ENCODE peak calls at places on chromosomes 6 and 20, in five cellular contexts. W, Q, E, Z and Y are unnamed samples.

GRCh38 chr6:118212451-118213173 is 305.5 kb downstream of the SLC35F1 start:
- DNase-seq in W (no peak), Z (no peak), E (no peak), Q (no peak), Y (no peak)

GRCh38 chr20:12019677-12020076 is 102.0 kb downstream of the BTBD3 start:
- DNase-seq in E (no peak), W (no peak), Z (no peak), Q (no peak), Y (no peak)

GRCh38 chr6:136826216-136826615 is 3.8 kb downstream of the PEX7 start:
- DNase-seq in E (no peak), Z (no peak), W (no peak), Q (no peak), Y (no peak)

GRCh38 chr6:144776031-144776819 is 491.1 kb downstream of the UTRN start:
- DNase-seq in E (no peak), Q (no peak), W (no peak), Z (no peak), Y (no peak)

GRCh38 chr6:139538366-139538765 is 163.9 kb upstream of the CITED2 start:
- DNase-seq in W (no peak), Z (no peak), Q (no peak), E (no peak), Y (peak)

GRCh38 chr20:5168582-5169396 is 42.0 kb downstream of the CDS2 start:
- DNase-seq in E (no peak), Z (peak), Q (peak), W (no peak), Y (peak)

GRCh38 chr6:77470983-77471382 is 7.7 kb upstream of the HTR1B start:
- DNase-seq in E (no peak), W (no peak), Z (no peak), Q (no peak), Y (no peak)

GRCh38 chr6:163240556-163240955 is 174.0 kb upstream of the QKI start:
- DNase-seq in E (no peak), Z (no peak), W (no peak), Q (no peak), Y (no peak)

GRCh38 chr20:15627089-15627488 is 946.2 kb downstream of the KIF16B start:
- DNase-seq in Q (no peak), E (no peak), Z (no peak), W (no peak), Y (no peak)

GRCh38 chr6:47057830-47058540 is 15.9 kb upstream of the ADGRF1 start:
- DNase-seq in E (no peak), Q (no peak), W (no peak), Z (no peak), Y (peak)

GRCh38 chr6:27238010-27238983 is 9.2 kb upstream of the PRSS16 start:
- DNase-seq in Q (peak), W (no peak), Z (no peak), E (no peak), Y (no peak)

GRCh38 chr6:139152088-139152891 is 17.4 kb downstream of the HECA start:
- DNase-seq in Z (peak), E (no peak), Q (no peak), W (no peak), Y (peak)

GRCh38 chr6:134256862-134257261 is 61.0 kb downstream of the SGK1 start:
- DNase-seq in W (no peak), E (no peak), Q (peak), Z (no peak), Y (no peak)

GRCh38 chr6:81075974-81076373 is 676.5 kb downstream of the TENT5A start:
- DNase-seq in W (peak), Z (peak), E (no peak), Q (peak), Y (peak)

GRCh38 chr20:60510356-60510755 is 552.1 kb downstream of the CDH26 start:
- DNase-seq in W (no peak), E (no peak), Q (no peak), Z (no peak), Y (no peak)

GRCh38 chr6:63527658-63528514 is 44.4 kb upstream of the LOC128125822 start:
- DNase-seq in Q (no peak), E (no peak), W (no peak), Z (peak), Y (peak)

GRCh38 chr6:57421503-57421902 is 104.1 kb downstream of the PRIM2 start:
- DNase-seq in Q (no peak), Z (no peak), W (no peak), E (no peak), Y (no peak)

GRCh38 chr6:18148304-18149025 is 6.4 kb downstream of the TPMT start:
- DNase-seq in Z (peak), E (no peak), W (no peak), Q (no peak), Y (peak)

GRCh38 chr6:38179300-38179699 is 359.8 kb downstream of the ZFAND3 start:
- DNase-seq in E (no peak), Z (no peak), W (no peak), Q (peak), Y (no peak)

GRCh38 chr6:166424431-166424830 is 41.7 kb upstream of the MPC1 start:
- DNase-seq in Z (no peak), W (no peak), Q (no peak), E (no peak), Y (no peak)

GRCh38 chr6:144087789-144088426 is 7.5 kb downstream of the SF3B5 start:
- DNase-seq in Z (no peak), W (no peak), Q (no peak), E (no peak), Y (no peak)

GRCh38 chr6:137637161-137637560 is 143.0 kb upstream of the OLIG3 start:
- DNase-seq in Z (peak), Q (no peak), W (no peak), E (no peak), Y (peak)

GRCh38 chr20:33871362-33871761 is 60.2 kb downstream of the CHMP4B start:
- DNase-seq in E (no peak), Z (peak), W (no peak), Q (no peak), Y (no peak)

GRCh38 chr20:10541668-10542411 is 106.7 kb downstream of the SLX4IP start:
- DNase-seq in Q (no peak), E (no peak), Z (no peak), W (no peak), Y (no peak)

GRCh38 chr20:41411458-41411857 is 44.8 kb upstream of the EMILIN3 start:
- DNase-seq in E (no peak), W (no peak), Z (peak), Q (no peak), Y (peak)

GRCh38 chr6:27318973-27319372 is 6.9 kb upstream of the POM121L2 start:
- DNase-seq in Z (no peak), E (no peak), Q (no peak), W (no peak), Y (no peak)

GRCh38 chr20:38208088-38208487 is 43.0 kb upstream of the TGM2 start:
- DNase-seq in Q (no peak), W (no peak), Z (no peak), E (no peak), Y (no peak)

GRCh38 chr20:673606-674005 is 2.0 kb downstream of the SCRT2 start:
- DNase-seq in E (no peak), W (no peak), Z (no peak), Q (no peak), Y (no peak)

DNA sequence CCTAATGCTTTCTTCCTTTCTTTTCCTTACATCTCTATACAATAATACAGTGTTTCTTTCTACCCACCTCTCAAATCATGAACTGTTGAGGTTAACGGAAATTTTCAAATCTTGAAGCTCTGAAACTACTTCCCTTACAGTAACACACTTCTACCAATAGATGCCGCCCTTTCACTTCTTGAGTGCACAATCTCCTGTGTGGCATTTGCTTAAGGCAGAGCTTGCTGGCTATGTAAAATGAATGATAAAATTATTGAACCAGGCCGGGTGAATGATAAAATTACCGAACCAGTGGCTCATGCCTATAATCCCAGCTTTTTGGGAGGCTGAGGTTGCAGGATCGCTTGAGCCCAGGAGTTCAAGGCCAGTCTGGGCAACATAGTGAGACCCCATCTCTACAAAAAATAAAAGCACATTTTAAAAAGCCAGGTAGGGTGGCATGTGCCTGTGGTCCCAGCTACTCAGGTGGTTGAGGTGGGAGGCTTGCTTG is 56.8 kb downstream of the KCNS1 start:
- DNase-seq in E (peak), Q (peak), W (peak), Z (peak), Y (peak)
- H3K14ac ChIP-seq in E (no peak), Q (no peak), W (no peak), Z (no peak), Y (no peak)

GRCh38 chr20:31712564-31713311 is 9.9 kb downstream of the BCL2L1 start:
- DNase-seq in E (peak), Q (peak), Z (peak), W (peak), Y (peak)
- H3K4ac ChIP-seq in E (peak), Q (no peak), Z (peak), W (no peak), Y (peak)

GRCh38 chr6:44237813-44238433 is 9.0 kb upstream of the HSP90AB1 start:
- DNase-seq in Q (peak), Z (peak), W (no peak), E (no peak), Y (peak)
- H3K14ac ChIP-seq in Q (no peak), Z (peak), W (peak), E (no peak), Y (no peak)

GRCh38 chr6:34663887-34664269 is 32.7 kb downstream of the ILRUN start:
- DNase-seq in W (no peak), Z (peak), E (no peak), Q (no peak), Y (peak)
- H3K4ac ChIP-seq in W (no peak), Z (peak), E (no peak), Q (no peak), Y (no peak)

GRCh38 chr20:4071177-4071723 is 55.9 kb upstream of the RNF24 start:
- DNase-seq in W (no peak), E (no peak), Q (no peak), Z (no peak), Y (no peak)

GRCh38 chr20:4076671-4077070 is 61.3 kb upstream of the RNF24 start:
- DNase-seq in Z (peak), E (no peak), Q (no peak), W (no peak), Y (peak)

GRCh38 chr20:4073852-4074741 is 58.7 kb upstream of the RNF24 start:
- DNase-seq in Z (no peak), Q (no peak), W (no peak), E (no peak), Y (no peak)

GRCh38 chr20:4076033-4076432 is 60.7 kb upstream of the RNF24 start:
- DNase-seq in Z (peak), E (no peak), W (no peak), Q (no peak), Y (no peak)

DNA sequence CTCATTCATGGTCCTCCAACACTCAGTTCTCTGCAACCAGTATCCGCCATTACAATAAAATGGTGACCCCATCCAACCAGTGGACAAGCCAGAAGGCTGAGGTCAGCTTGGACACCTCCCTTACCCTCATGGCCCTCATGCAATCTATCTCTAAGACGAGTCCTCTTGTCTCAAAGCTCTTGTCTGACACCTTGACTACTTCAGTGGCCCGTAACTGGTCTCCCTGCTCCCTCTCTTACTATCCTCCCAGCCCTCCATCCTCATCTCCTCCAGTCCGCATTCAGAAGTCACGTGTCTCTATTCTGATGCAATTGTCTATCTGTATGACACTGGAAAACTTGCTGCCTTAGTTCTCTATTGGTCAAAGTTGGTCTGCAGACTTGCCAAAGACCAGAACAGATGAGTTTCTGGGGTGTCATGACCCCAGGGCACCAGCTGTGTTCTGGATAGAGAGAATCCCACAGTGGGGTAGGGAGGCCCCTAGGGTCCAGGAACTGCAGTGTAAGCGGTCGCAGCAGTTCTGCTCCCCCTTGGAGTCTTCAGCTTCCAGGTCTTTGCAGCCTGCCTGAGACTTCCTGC is 59.6 kb upstream of the RNF24 start:
- DNase-seq in Q (no peak), W (no peak), Z (no peak), E (no peak), Y (no peak)
- H3K14ac ChIP-seq in Q (no peak), W (no peak), Z (peak), E (no peak), Y (no peak)

GRCh38 chr6:74654296-74654695 is 551.6 kb downstream of the COL12A1 start:
- DNase-seq in W (no peak), E (no peak), Z (no peak), Q (no peak), Y (no peak)
- H3K4ac ChIP-seq in W (no peak), E (no peak), Z (no peak), Q (no peak), Y (no peak)